ENCODE peak calls at places on chromosomes 6 and 20, in six cellular contexts. I is GM20000; A is HS-5; Q is NK-92 treated with Interleukin-12 subunit alpha and Interleukin-12 subunit beta, amount 100 ng/mL, for 24 hours; X is aorta; T is NCI-H2171 treated with DMSO at 0.1 percent for 48 hours. E is an unnamed sample.

GRCh38 chr6:134447423-134447822 is 129.5 kb upstream of the SGK1 start:
- DNase-seq in T (no peak), I (no peak), X (no peak), Q (no peak), A (no peak), E (no peak)

GRCh38 chr6:132298344-132298949 is 102.8 kb downstream of the MOXD1 start:
- DNase-seq in Q (no peak), T (peak), X (no peak), I (peak), A (no peak), E (no peak)

GRCh38 chr20:13054011-13054410 is 45.2 kb downstream of the SPTLC3 start:
- DNase-seq in A (no peak), T (no peak), Q (no peak), X (no peak), I (no peak), E (no peak)

GRCh38 chr6:144265390-144265789 is 19.7 kb upstream of the UTRN start:
- DNase-seq in T (no peak), X (no peak), Q (no peak), A (peak), I (peak), E (no peak)

GRCh38 chr6:43386492-43386891 is 17.0 kb upstream of the ZNF318 start:
- DNase-seq in X (no peak), A (no peak), I (no peak), T (no peak), Q (no peak), E (no peak)

GRCh38 chr20:46400253-46400652 is 6.2 kb downstream of the ELMO2 start:
- DNase-seq in I (no peak), T (no peak), Q (no peak), A (peak), X (no peak), E (no peak)

GRCh38 chr6:161963181-161963580 is 689.3 kb upstream of the AGPAT4 start:
- DNase-seq in Q (no peak), A (no peak), T (no peak), X (no peak), I (no peak), E (no peak)

GRCh38 chr6:124131259-124131658 is 327.6 kb downstream of the NKAIN2 start:
- DNase-seq in A (peak), Q (no peak), T (no peak), I (no peak), X (no peak), E (no peak)

GRCh38 chr20:38261054-38261390 is 487 bp upstream of the KIAA1755 start:
- DNase-seq in X (no peak), I (no peak), Q (no peak), T (no peak), A (no peak), E (no peak)

GRCh38 chr6:163579880-163580295 is 165.4 kb downstream of the QKI start:
- DNase-seq in I (no peak), X (no peak), Q (no peak), A (no peak), T (no peak), E (no peak)

GRCh38 chr20:9551808-9552550 is 37.6 kb downstream of the LAMP5 start:
- DNase-seq in A (no peak), T (peak), Q (no peak), X (no peak), I (no peak), E (no peak)

GRCh38 chr6:12555781-12556180 is 160.8 kb upstream of the PHACTR1 start:
- DNase-seq in T (no peak), Q (no peak), I (no peak), A (no peak), X (no peak), E (no peak)

GRCh38 chr6:112218563-112218962 is 35.8 kb downstream of the LAMA4 start:
- DNase-seq in X (peak), A (no peak), Q (no peak), I (no peak), T (no peak), E (no peak)

GRCh38 chr6:121247386-121247785 is 86.9 kb downstream of the TBC1D32 start:
- DNase-seq in Q (no peak), A (no peak), X (no peak), T (no peak), I (no peak), E (no peak)